ENCODE peak calls at places on chromosomes 7 and 10, in four cellular contexts. C is GM12878, F is endothelial cell of umbilical vein, M is K562. G is an unnamed sample.

GRCh38 chr7:17651926-17652385 is 288.3 kb downstream of the SNX13 start:
- DNase-seq in C (no peak), F (peak), M (no peak), G (peak)

GRCh38 chr10:30007406-30007805 is 52.0 kb downstream of the JCAD start:
- DNase-seq in C (no peak), F (peak), M (no peak), G (no peak)

GRCh38 chr10:121245799-121246198 is 352.4 kb downstream of the FGFR2 start:
- DNase-seq in C (no peak), F (no peak), M (no peak), G (no peak)

GRCh38 chr7:26504417-26504816 is 212.8 kb downstream of the SNX10 start:
- DNase-seq in C (no peak), F (peak), M (no peak), G (no peak)

GRCh38 chr10:49426490-49427360 is 30.8 kb upstream of the DRGX start:
- DNase-seq in C (no peak), F (no peak), M (no peak), G (no peak)

GRCh38 chr7:140330595-140330994 is 67.7 kb downstream of the SLC37A3 start:
- DNase-seq in C (no peak), F (no peak), M (no peak), G (no peak)

GRCh38 chr7:25944777-25945176 is 207.2 kb upstream of the NFE2L3 start:
- DNase-seq in C (no peak), F (no peak), M (no peak), G (no peak)

GRCh38 chr10:18340496-18341051 is 200.3 kb downstream of the CACNB2 start:
- DNase-seq in C (no peak), F (no peak), M (no peak), G (peak)

GRCh38 chr7:55369427-55369826 is 4.3 kb downstream of the LANCL2 start:
- DNase-seq in C (no peak), F (peak), M (no peak), G (peak)

GRCh38 chr10:3978762-3979161 is 193.8 kb upstream of the KLF6 start:
- DNase-seq in C (no peak), F (no peak), M (no peak), G (no peak)

GRCh38 chr10:84265378-84265777 is 20.5 kb downstream of the RGR start:
- DNase-seq in C (no peak), F (no peak), M (no peak), G (no peak)

GRCh38 chr10:8035641-8036520 is 18.6 kb upstream of the GATA3 start:
- DNase-seq in C (no peak), F (no peak), M (no peak), G (no peak)

DNA sequence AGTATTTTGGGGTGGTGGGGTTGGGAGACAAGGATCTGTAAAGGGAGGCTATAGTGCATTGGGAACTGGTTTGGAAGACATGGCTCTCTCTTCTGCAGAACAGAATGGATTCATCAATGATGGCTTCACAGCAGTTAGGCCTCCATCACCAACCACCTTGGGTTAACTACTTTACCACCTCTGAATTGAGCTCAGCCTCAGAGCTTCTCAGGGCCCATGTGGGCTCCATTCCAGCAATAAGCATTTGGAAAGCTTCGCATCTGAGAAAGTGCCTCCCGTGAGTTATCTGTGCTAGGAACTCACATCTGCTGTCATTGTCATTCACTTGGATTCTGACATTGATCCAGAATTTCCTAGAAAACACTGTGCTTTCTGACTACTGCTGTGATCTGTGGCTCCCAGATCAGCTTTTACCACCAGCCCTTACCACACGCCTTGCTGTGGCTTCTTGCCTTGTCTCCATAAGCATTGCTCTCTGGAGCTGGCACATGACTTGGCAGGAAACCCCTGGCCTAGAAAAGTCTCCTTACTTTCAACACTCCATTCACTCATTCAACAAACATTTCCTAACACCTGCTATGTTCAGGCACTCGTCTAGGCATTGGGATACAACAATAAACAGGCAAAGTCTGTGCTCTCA is 70.7 kb upstream of the ADO start:
- DNase-seq in C (no peak), F (no peak), M (no peak), G (no peak)
- TF ChIP-seq FOS in C (no peak), F (no peak), M (no peak), G (no peak)

DNA sequence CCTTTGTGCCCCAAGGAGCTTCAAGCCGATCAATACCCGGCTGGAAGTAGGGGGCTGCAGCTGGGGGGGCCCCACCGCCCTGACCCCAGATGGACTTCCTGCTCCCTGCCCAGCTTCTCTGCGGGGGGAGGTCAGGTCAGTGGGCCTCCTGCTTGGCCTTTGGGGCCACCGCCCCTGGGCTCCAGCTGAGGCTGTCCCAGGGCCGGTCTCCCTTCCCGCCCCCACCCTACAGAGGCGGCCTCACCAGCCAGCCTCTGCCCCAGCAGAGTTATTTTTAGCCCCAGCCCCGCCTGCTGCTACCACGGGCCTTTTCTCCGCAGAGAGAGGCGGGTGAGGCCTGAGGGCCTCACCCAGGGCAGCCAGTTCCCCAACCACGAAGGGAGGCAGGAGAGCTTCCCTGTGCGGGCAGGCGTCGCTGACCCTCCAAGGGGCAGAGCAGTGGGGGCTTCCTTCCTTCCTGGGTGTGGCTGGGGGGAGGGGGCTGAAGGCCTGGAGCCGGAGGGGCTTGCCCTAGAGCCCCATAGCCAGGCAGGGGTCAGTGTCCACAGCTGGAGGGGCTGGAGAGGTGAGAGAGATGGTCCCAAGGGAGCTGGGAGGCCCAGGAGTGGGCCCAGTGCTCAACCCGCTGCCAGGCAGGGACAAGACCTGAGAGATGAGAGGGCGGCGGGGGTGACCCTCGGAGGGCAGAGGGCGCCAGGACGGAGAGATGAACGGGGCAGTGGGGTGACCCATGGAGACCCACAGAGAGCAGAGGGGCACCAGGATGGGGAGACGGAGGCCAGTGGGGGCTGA is 24.6 kb downstream of the PWWP2B start:
- DNase-seq in C (no peak), F (no peak), M (peak), G (peak)
- TF ChIP-seq FOS in C (no peak), F (no peak), M (no peak), G (no peak)

DNA sequence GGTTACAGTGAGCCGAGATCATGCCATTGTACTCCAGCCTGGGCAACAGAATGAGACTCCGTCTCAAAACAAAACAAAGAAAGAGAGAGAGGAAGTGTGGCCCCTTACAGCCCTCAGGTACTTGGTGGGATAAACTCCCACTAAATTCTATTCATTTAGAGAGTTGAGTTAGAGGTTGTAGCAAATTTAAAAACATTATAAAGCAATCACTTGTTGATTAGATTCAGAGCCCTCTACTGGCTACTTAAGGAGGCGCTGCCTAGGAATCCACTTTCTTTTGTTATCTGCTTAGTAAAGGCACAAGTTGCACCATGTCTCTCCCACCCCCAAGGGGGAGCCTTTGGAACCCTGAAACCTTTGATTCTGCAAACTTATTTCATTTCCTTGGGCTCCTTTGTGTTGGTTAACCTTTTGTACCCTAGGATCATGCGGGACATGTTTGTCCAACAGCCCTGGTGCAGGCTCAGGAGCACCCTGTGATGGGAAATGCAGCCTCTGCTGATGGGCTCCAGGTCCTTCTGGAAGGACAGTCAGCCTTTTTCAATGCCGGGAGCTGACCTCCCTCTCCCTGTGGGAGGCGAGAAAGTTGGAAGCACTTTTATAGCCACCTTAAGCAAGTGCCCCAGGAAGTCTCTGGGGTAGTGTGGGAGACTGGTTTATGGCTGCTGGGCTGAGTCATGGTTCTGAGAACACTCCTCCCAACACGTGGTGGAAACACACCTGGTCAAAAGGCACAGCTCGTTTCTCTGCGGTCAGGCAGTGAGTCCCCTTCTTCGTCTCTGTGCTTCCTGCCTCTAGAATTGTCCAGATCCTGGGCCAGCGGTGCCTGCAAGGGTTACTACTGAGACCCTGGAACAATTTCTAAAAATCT is 2.3 kb downstream of the HKDC1 start:
- DNase-seq in C (peak), F (peak), M (peak), G (peak)
- TF ChIP-seq FOS in C (no peak), F (peak), M (peak), G (no peak)

DNA sequence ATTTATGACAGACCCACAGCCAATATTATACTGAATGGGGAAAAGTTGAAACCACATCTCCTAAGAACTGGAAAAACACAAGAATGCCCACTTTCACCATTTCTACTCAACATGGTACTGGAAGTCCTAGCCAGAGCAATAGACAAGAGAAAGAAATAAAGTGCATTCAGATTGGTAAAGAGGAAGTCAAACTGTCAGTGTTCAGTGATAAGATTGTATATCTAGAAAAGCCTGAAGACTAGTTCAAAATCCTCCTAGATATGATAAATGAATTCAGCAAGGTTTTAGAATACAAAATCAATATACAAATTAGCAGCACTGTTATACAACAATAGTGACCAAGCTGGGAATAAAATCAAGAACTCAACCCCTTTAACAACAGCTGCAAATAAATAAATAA is 6.9 kb upstream of the ZNF138 start:
- DNase-seq in C (no peak), F (no peak), M (no peak), G (no peak)
- TF ChIP-seq FOS in C (no peak), F (no peak), M (no peak), G (no peak)

DNA sequence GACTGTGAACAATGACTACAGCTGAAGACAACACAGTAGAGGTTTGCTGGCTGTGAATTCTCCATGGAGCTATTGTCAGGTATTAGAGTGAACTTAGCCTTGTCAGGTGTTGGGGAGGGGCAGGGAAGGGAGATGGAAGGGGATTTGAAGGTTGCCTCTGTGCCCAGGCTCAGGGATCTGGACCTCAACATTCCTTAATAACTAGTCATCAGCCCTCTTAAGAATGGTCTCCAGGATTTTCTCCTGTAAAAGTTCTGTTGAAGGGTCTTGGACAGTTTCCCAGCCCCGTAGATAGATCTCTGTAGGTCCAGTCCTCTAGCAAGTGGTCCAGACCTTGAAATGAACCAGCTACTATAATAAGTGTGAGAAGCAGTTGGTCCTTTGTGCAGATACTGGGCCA is 57.0 kb downstream of the KIF5B start:
- DNase-seq in C (no peak), F (no peak), M (no peak), G (no peak)
- TF ChIP-seq FOS in C (no peak), F (no peak), M (no peak), G (no peak)

G was measured in IMR-90.